ENCODE peak calls at places on chromosomes 4 and X, in six cellular contexts. K is germinal center; B is psoas muscle; U is retina; W is CD8-positive, alpha-beta memory T cell; P is fibroblast of mammary gland. A is an unnamed sample.

GRCh38 chr4:186844059-186844681 is 120.5 kb upstream of the FAT1 start:
- DNase-seq in K (no peak), B (no peak), U (peak), W (no peak), P (peak), A (no peak)

GRCh38 chrX:46444011-46444410 is 101.2 kb downstream of the ZNF674 start:
- DNase-seq in K (no peak), B (no peak), U (no peak), W (no peak), P (peak), A (no peak)

GRCh38 chr4:85113706-85114105 is 147.2 kb upstream of the WDFY3 start:
- DNase-seq in K (no peak), B (no peak), U (no peak), W (no peak), P (no peak), A (no peak)

GRCh38 chrX:16903274-16904019 is 33.3 kb upstream of the RBBP7 start:
- DNase-seq in K (no peak), B (no peak), U (no peak), W (no peak), P (no peak), A (no peak)

GRCh38 chr4:54318904-54319303 is 89.8 kb downstream of the PDGFRA start:
- DNase-seq in K (peak), B (no peak), U (peak), W (no peak), P (peak), A (peak)

GRCh38 chrX:40007746-40008705 is 89.7 kb downstream of the BCOR start:
- DNase-seq in K (no peak), B (no peak), U (peak), W (no peak), P (no peak), A (no peak)

GRCh38 chr4:2250764-2251072 is 8.8 kb upstream of the HAUS3 start:
- DNase-seq in K (no peak), B (no peak), U (no peak), W (no peak), P (no peak), A (no peak)

GRCh38 chrX:133685806-133686205 is 270.5 kb upstream of the GPC4 start:
- DNase-seq in K (no peak), B (no peak), U (no peak), W (no peak), P (no peak), A (no peak)

GRCh38 chr4:89997171-89997704 is 102.6 kb downstream of the MMRN1 start:
- DNase-seq in K (no peak), B (no peak), U (no peak), W (no peak), P (no peak), A (no peak)

GRCh38 chrX:8692886-8693285 is 39.1 kb downstream of the ANOS1 start:
- DNase-seq in K (no peak), B (no peak), U (no peak), W (no peak), P (peak), A (no peak)

GRCh38 chr4:40086421-40086820 is 29.8 kb downstream of the N4BP2 start:
- DNase-seq in K (no peak), B (no peak), U (no peak), W (no peak), P (no peak), A (no peak)

A was measured in activated naive CD4-positive, alpha-beta T cell treated with anti-CD3 and anti-CD28 coated beads, Interleukin-2, amount 10 ng/mL, durations not matched to agents 7 days and 5 days.